ENCODE peak calls at places on chromosome 15, in five cellular contexts. O, I, R, F and N are unnamed samples.

GRCh38 chr15:80773792-80774352 is 5.3 kb upstream of the CEMIP start:
- DNase-seq in O (no peak), I (no peak), R (no peak), F (no peak), N (no peak)

GRCh38 chr15:70494861-70495571 is 268.3 kb downstream of the UACA start:
- DNase-seq in O (no peak), I (peak; percentile 94), R (no peak), F (no peak), N (no peak)

GRCh38 chr15:93203036-93203435 is 114.0 kb upstream of the RGMA start:
- DNase-seq in O (no peak), I (no peak), R (no peak), F (no peak), N (no peak)

GRCh38 chr15:23687143-23687470 is at the start of gene NDN:
- DNase-seq in O (peak; percentile 57), I (no peak), R (peak; percentile 43), F (peak; percentile 79), N (peak; percentile 32)

GRCh38 chr15:33580526-33580925 is 269.8 kb downstream of the RYR3 start:
- DNase-seq in O (no peak), I (no peak), R (no peak), F (no peak), N (no peak)

GRCh38 chr15:63056843-63057242 is 14.3 kb downstream of the TPM1 start:
- DNase-seq in O (no peak), I (no peak), R (peak; percentile 50), F (no peak), N (peak; percentile 27)

GRCh38 chr15:73946795-73947370 is 20.6 kb downstream of the LOXL1 start:
- DNase-seq in O (no peak), I (no peak), R (no peak), F (no peak), N (no peak)

GRCh38 chr15:78072080-78072892 is 5.2 kb downstream of the TBC1D2B start:
- DNase-seq in O (no peak), I (no peak), R (no peak), F (no peak), N (no peak)

GRCh38 chr15:70815604-70816003 is 38.4 kb downstream of the LARP6 start:
- DNase-seq in O (no peak), I (no peak), R (no peak), F (no peak), N (no peak)

GRCh38 chr15:42716626-42717025 is 20.3 kb downstream of the CDAN1 start:
- DNase-seq in O (no peak), I (no peak), R (peak; percentile 4), F (no peak), N (no peak)

GRCh38 chr15:94972314-94972713 is 741.0 kb downstream of the MCTP2 start:
- DNase-seq in O (peak; percentile 5), I (no peak), R (no peak), F (peak; percentile 27), N (no peak)

DNA sequence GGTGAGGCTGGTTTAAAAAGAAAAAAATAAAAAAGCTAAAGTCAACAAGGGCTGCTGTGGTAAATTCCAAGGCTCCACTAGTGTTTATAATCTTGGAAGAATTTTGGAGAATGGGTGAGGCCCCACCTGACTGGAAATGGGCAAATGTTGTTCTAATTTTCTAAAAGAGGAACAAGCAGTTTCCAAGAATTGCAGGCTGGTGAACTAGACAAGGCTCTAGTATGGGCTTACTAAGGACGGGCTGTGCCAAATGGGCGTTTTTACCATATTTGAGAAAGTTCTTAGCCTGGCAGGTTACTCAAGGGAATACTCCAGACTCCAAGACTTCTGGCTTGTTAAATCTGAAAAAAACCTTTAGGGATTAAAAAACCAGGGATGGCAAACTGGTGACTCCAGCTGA is 67.0 kb upstream of the ABHD2 start:
- DNase-seq in O (no peak), I (no peak), R (no peak), F (no peak), N (peak; percentile 24)
- H3K27ac ChIP-seq in O (no peak overlapping the region), I (no peak overlapping the region), R (no peak overlapping the region), F (no peak overlapping the region), N (peak overlapping the region; percentile 58)

GRCh38 chr15:100115066-100115710 is 226.6 kb downstream of the ADAMTS17 start:
- DNase-seq in O (no peak), I (no peak), R (no peak), F (no peak), N (no peak)

GRCh38 chr15:100113351-100114075 is 228.3 kb downstream of the ADAMTS17 start:
- DNase-seq in O (no peak), I (no peak), R (no peak), F (no peak), N (no peak)

GRCh38 chr15:100112636-100113305 is 229.0 kb downstream of the ADAMTS17 start:
- DNase-seq in O (no peak), I (no peak), R (no peak), F (no peak), N (no peak)

GRCh38 chr15:100114526-100114925 is 227.2 kb downstream of the ADAMTS17 start:
- DNase-seq in O (peak; percentile 37), I (peak; percentile 18), R (no peak), F (no peak), N (no peak)

GRCh38 chr15:100114100-100114499 is 227.7 kb downstream of the ADAMTS17 start:
- DNase-seq in O (no peak), I (peak; percentile 48), R (no peak), F (no peak), N (no peak)
- H3K27ac ChIP-seq in O (peak overlapping the region; percentile 22), I (no peak overlapping the region), R (no peak overlapping the region), F (no peak overlapping the region), N (no peak overlapping the region)

DNA sequence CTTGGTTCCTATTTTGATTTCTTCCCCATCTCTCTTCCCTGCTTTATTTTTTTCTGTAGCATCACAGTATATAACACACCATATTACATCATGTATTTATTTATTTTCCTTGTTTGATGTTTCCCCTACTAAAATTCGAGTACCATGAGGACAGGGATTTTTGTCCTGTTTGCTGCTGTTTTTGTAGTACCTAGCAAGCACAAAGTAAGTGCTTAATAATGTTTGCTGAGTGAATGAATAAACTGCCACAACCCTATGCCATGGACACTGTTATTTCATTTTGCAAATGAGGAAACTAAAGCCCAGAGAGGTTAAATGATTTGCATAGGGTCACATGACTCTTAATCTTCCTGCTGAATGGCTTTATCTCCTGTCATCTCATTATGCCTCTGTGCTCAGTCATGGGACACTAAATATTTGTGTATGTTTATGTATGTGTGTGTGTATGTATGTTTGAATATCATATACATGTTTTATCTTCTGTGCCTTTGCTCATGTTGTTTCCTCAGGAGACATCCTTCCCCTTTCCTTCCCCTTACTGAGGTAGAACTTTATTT is 26.1 kb upstream of the MGA start:
- DNase-seq in O (no peak), I (no peak), R (no peak), F (no peak), N (no peak)
- H3K27ac ChIP-seq in O (no peak overlapping the region), I (no peak overlapping the region), R (no peak overlapping the region), F (no peak overlapping the region), N (no peak overlapping the region)

DNA sequence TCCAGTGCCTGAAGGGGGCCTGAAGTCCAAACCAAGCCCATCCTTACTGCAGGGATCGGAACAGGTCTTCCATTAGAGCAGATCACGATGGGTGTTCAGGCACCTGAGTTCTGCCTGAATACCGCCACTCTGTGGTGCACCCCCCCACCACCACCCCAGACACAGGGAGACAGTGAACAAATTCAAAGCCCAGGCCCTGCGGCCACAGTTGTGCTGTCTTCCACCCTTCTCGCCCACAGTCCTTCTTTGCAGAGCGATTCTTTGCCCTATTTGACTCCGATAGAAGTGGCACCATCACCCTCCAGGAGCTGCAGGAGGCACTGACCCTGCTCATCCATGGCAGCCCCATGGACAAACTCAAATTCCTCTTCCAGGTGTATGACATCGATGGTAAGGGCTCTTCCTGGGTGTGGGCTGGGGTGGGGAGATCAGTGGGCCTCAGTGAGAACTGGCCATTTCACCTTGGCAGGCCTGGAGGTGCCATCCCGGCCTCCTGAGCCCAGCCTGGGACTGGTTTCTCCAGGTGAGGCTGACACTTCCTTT is 13.6 kb downstream of the NOX5 start:
- DNase-seq in O (no peak), I (no peak), R (no peak), F (no peak), N (no peak)
- H3K27ac ChIP-seq in O (no peak overlapping the region), I (no peak overlapping the region), R (no peak overlapping the region), F (no peak overlapping the region), N (no peak overlapping the region)

GRCh38 chr15:25830844-25831443 is 32.2 kb downstream of the ATP10A start:
- DNase-seq in O (no peak), I (no peak), R (no peak), F (no peak), N (no peak)
- H3K27ac ChIP-seq in O (no peak overlapping the region), I (no peak overlapping the region), R (peak overlapping the region; percentile 4), F (no peak overlapping the region), N (peak overlapping the region; percentile 26)

DNA sequence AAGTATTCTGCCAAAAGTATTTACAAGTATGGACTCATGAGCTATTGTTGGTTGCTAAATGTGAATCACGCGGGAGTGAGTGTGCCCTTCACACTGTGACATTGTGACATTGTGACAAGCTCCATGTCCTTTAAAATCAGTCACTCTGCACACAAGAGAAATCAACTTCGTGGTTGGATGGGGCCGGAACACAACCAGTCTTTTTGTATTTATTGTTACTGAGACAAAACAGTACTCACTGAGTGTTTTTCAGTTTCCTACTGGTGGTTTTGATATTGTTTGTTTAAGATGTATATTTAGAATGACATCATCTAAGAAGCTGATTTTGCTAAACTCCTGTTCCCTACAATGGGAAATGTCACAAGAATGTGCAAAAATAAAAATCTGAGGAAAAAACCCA is 30.3 kb downstream of the SYNM start:
- DNase-seq in O (no peak), I (no peak), R (no peak), F (no peak), N (no peak)
- H3K27ac ChIP-seq in O (no peak overlapping the region), I (no peak overlapping the region), R (no peak overlapping the region), F (no peak overlapping the region), N (no peak overlapping the region)

DNA sequence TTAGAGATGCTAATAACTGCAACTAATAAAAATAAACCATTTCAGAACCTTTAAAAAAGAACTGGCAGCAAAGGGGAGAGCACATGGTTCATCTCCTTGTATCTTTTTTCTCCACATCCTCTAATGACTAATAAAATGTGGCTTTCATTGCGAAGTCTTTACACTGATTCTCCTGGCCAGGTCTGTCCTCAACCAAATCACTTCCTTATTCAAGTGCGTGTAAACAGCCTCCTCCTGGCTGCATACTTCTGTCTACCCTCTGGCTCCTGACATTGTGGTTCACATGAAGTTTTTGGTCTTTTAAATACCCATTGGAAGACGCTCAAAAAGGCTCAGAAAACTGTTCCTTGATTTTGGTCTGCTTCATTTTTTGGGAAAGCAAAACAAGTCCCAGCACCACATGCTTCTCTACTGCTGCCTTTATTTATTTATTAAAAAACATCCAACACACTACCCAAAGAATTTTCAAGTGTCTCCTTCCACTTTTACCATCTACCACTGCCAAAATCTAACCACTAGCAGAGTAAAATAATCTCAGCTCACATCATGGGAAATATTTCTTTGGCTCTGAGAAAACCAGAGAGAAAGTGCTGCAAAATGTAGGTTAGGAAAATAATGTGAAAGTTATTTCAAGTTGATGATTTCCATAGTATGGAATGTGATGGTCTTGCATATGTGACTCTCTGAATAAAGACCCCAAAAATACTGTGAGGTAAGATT is 85.1 kb downstream of the EFL1 start:
- DNase-seq in O (no peak), I (no peak), R (no peak), F (no peak), N (no peak)
- H3K27ac ChIP-seq in O (no peak overlapping the region), I (no peak overlapping the region), R (no peak overlapping the region), F (no peak overlapping the region), N (no peak overlapping the region)